ENCODE peak calls at places on chromosomes 4 and X, in six cellular contexts. P, C, U, G, N and J are unnamed samples.
A peak's percentile ranks its signal among the peaks of the same experiment; 100 is the strongest.

GRCh38 chr4:76733380-76733779 is 164.6 kb downstream of the SOWAHB start:
- DNase-seq in P (no peak), C (no peak), U (no peak), G (peak; percentile 59), N (no peak), J (no peak)

GRCh38 chrX:41276661-41277506 is 57.1 kb upstream of the DDX3X start:
- DNase-seq in P (no peak), C (no peak), U (no peak), G (peak; percentile 2), N (no peak), J (no peak)

GRCh38 chr4:137608085-137608484 is 75.8 kb upstream of the PCDH18 start:
- DNase-seq in P (no peak), C (peak; percentile 18), U (no peak), G (no peak), N (no peak), J (no peak)

GRCh38 chr4:54228064-54228527 is 997 bp upstream of the PDGFRA start:
- DNase-seq in P (no peak), C (peak; percentile 79), U (peak; percentile 95), G (peak; percentile 70), N (no peak), J (no peak)

GRCh38 chr4:98557497-98557896 is 100.9 kb downstream of the TSPAN5 start:
- DNase-seq in P (no peak), C (no peak), U (no peak), G (peak; percentile 24), N (peak; percentile 4), J (no peak)

GRCh38 chr4:153112071-153112460 is 92.2 kb upstream of the TRIM2 start:
- DNase-seq in P (no peak), C (no peak), U (no peak), G (no peak), N (no peak), J (no peak)

GRCh38 chrX:291411-291901 is 10.3 kb downstream of the PLCXD1 start:
- DNase-seq in P (peak; percentile 42), C (no peak), U (peak; percentile 30), G (no peak), N (no peak), J (no peak)

GRCh38 chr4:1777822-1778641 is 15.1 kb upstream of the FGFR3 start:
- DNase-seq in P (no peak), C (no peak), U (no peak), G (no peak), N (no peak), J (no peak)

GRCh38 chrX:68693481-68694410 is 46.3 kb downstream of the STARD8 start:
- DNase-seq in P (no peak), C (peak; percentile 82), U (peak; percentile 78), G (peak; percentile 47), N (no peak), J (no peak)

GRCh38 chr4:19756661-19757060 is 495.0 kb upstream of the SLIT2 start:
- DNase-seq in P (no peak), C (no peak), U (no peak), G (no peak), N (no peak), J (no peak)

GRCh38 chrX:53595266-53595810 is 91.2 kb downstream of the HUWE1 start:
- DNase-seq in P (no peak), C (no peak), U (no peak), G (no peak), N (no peak), J (no peak)

GRCh38 chr4:100083289-100083688 is 107.0 kb downstream of the DDIT4L start:
- DNase-seq in P (no peak), C (no peak), U (no peak), G (no peak), N (no peak), J (no peak)

GRCh38 chrX:150692837-150693781 is at the start of gene MTMR1:
- DNase-seq in P (peak; percentile 71), C (peak; percentile 33), U (peak; percentile 64), G (peak; percentile 40), N (no peak), J (peak; percentile 38)

GRCh38 chrX:68833855-68834331 is 5.1 kb downstream of the EFNB1 start:
- DNase-seq in P (no peak), C (no peak), U (no peak), G (peak; percentile 38), N (no peak), J (no peak)

GRCh38 chrX:128781506-128781905 is 729.3 kb upstream of the ACTRT1 start:
- DNase-seq in P (no peak), C (no peak), U (no peak), G (peak; percentile 64), N (no peak), J (no peak)

GRCh38 chrX:72297953-72298730 is 7.6 kb downstream of the CITED1 start:
- DNase-seq in P (no peak), C (no peak), U (no peak), G (no peak), N (no peak), J (no peak)

GRCh38 chr4:6104541-6105130 is 86.4 kb upstream of the C4orf50 start:
- DNase-seq in P (no peak), C (no peak), U (no peak), G (no peak), N (no peak), J (no peak)

GRCh38 chrX:18906286-18906685 is 77.6 kb downstream of the PHKA2 start:
- DNase-seq in P (no peak), C (no peak), U (no peak), G (no peak), N (no peak), J (no peak)

GRCh38 chrX:1281511-1281910 is 12.9 kb downstream of the CSF2RA start:
- DNase-seq in P (no peak), C (no peak), U (no peak), G (no peak), N (no peak), J (no peak)

GRCh38 chrX:134669378-134670098 is 11.3 kb upstream of the PLAC1 start:
- DNase-seq in P (no peak), C (peak; percentile 50), U (peak; percentile 48), G (no peak), N (no peak), J (no peak)

GRCh38 chrX:107880054-107880610 is 54.5 kb downstream of the MID2 start:
- DNase-seq in P (no peak), C (no peak), U (no peak), G (no peak), N (peak; percentile 19), J (no peak)

DNA sequence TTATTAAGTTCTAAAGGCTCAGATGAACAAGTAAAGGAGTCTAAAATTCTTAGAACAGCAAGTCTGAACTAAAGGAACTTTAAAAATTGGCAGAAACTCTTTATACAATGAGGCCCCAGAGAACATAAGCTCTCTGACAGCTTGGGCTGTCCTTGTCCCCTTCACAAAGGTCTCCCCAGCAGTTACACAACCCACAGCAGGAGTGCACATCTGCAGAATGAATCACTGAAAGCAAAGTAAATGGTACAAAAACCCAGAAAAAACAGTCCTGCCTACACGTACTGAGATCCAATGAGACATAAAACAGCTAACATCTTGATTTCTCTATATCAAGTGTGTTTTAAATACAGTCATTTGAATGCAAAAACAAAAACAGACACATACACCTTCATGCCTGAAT is 18.7 kb downstream of the RBBP7 start:
- DNase-seq in P (no peak), C (no peak), U (no peak), G (no peak), N (no peak), J (no peak)
- H3K36me3 ChIP-seq in P (peaks cover 8% of the 10 kb centered on the region), C (no peaks in the 10 kb centered on the region), U (no peaks in the 10 kb centered on the region), G (no peaks in the 10 kb centered on the region), N (peaks cover 13% of the 10 kb centered on the region), J (peaks cover 27% of the 10 kb centered on the region)

GRCh38 chrX:2549874-2550273 is 49.1 kb upstream of the DHRSX start:
- DNase-seq in P (no peak), C (no peak), U (no peak), G (no peak), N (no peak), J (no peak)
- H3K4me3 ChIP-seq in P (no peak overlapping the region), C (no peak overlapping the region), U (no peak overlapping the region), G (no peak overlapping the region), N (no peak overlapping the region), J (no peak overlapping the region)

DNA sequence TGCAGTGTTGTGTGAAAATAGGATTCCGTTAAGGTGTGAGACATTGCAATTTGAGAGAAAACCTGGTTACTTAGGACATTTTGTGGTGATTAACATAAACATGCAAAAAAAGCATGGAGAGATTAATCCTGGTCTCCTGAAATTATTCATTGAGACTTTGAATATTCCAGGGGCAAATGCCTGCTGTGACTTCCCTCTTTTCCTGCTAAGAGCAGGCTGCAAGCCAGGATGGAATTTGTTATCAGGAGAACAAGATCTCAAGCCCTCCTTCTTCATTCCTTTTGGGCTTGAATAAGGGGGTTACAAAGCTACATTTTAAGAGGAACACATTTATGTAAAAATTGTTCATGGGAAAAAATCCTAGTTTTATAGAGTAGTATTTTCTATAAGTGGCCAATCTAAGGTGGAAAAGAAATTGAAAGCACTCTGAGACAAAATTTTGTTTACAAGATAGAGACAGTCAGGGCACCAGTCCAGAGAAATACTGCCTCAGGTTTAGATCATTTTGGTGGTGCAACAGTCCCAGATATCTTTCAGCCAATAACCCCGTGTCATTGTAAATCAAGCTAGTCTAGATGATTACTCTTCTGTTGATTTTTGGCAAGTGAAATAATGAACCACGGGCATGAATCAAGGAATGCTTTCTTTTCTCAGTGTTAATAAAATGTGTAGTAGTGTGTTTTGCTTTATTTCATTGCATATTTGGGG is 1528.3 kb upstream of the AGA start:
- DNase-seq in P (no peak), C (no peak), U (no peak), G (no peak), N (no peak), J (no peak)
- H3K36me3 ChIP-seq in P (no peaks in the 10 kb centered on the region), C (no peaks in the 10 kb centered on the region), U (no peaks in the 10 kb centered on the region), G (no peaks in the 10 kb centered on the region), N (no peaks in the 10 kb centered on the region), J (no peaks in the 10 kb centered on the region)

GRCh38 chrX:40092808-40093435 is 4.8 kb downstream of the BCOR start:
- DNase-seq in P (no peak), C (no peak), U (no peak), G (no peak), N (no peak), J (no peak)

GRCh38 chrX:40090961-40091360 is 6.8 kb downstream of the BCOR start:
- DNase-seq in P (no peak), C (no peak), U (peak; percentile 21), G (no peak), N (no peak), J (no peak)

GRCh38 chrX:40093586-40093985 is 4.2 kb downstream of the BCOR start:
- DNase-seq in P (no peak), C (no peak), U (no peak), G (no peak), N (no peak), J (no peak)

GRCh38 chrX:40090050-40090804 is 7.5 kb downstream of the BCOR start:
- DNase-seq in P (no peak), C (peak; percentile 43), U (peak; percentile 81), G (no peak), N (no peak), J (no peak)

GRCh38 chrX:40091691-40092421 is 5.9 kb downstream of the BCOR start:
- DNase-seq in P (no peak), C (no peak), U (no peak), G (peak; percentile 71), N (no peak), J (no peak)
- H3K4me3 ChIP-seq in P (no peak overlapping the region), C (no peak overlapping the region), U (no peak overlapping the region), G (no peak overlapping the region), N (peak overlapping the region; percentile 38), J (no peak overlapping the region)